ENCODE peak calls at places on chromosome 1, in eight cellular contexts. One of them, this sample, is unnamed.

GRCh38 chr1:239912471-239912870 is 179.2 kb upstream of the FMN2 start:
- DNase-seq in caudate nucleus: no peak
- DNase-seq in HuH-7.5: peak; percentile 18
- DNase-seq in A549: no peak
- DNase-seq in MCF 10A: peak; percentile 93
- DNase-seq in cardiac septum: no peak
- DNase-seq in activated CD8-positive, alpha-beta memory T cell treated with anti-CD3 and anti-CD28 coated beads, Interleukin-2, amount 50 U/mL, for 48 hours: no peak
- DNase-seq in kidney tubule cell: peak; percentile 23
- DNase-seq in this sample: no peak

GRCh38 chr1:183178490-183178889 is 7.6 kb upstream of the LAMC2 start:
- DNase-seq in caudate nucleus: no peak
- DNase-seq in HuH-7.5: no peak
- DNase-seq in A549: no peak
- DNase-seq in MCF 10A: no peak
- DNase-seq in cardiac septum: no peak
- DNase-seq in activated CD8-positive, alpha-beta memory T cell treated with anti-CD3 and anti-CD28 coated beads, Interleukin-2, amount 50 U/mL, for 48 hours: no peak
- DNase-seq in kidney tubule cell: no peak
- DNase-seq in this sample: no peak

GRCh38 chr1:9659328-9659727 is 7.8 kb downstream of the PIK3CD start:
- DNase-seq in caudate nucleus: no peak
- DNase-seq in HuH-7.5: no peak
- DNase-seq in A549: no peak
- DNase-seq in MCF 10A: peak; percentile 80
- DNase-seq in cardiac septum: no peak
- DNase-seq in activated CD8-positive, alpha-beta memory T cell treated with anti-CD3 and anti-CD28 coated beads, Interleukin-2, amount 50 U/mL, for 48 hours: no peak
- DNase-seq in kidney tubule cell: peak; percentile 3
- DNase-seq in this sample: no peak

GRCh38 chr1:84078108-84078823 is 65.8 kb upstream of the PRKACB start:
- DNase-seq in caudate nucleus: peak; percentile 20
- DNase-seq in HuH-7.5: peak; percentile 12
- DNase-seq in A549: no peak
- DNase-seq in MCF 10A: peak; percentile 38
- DNase-seq in cardiac septum: no peak
- DNase-seq in activated CD8-positive, alpha-beta memory T cell treated with anti-CD3 and anti-CD28 coated beads, Interleukin-2, amount 50 U/mL, for 48 hours: peak; percentile 60
- DNase-seq in kidney tubule cell: peak; percentile 43
- DNase-seq in this sample: peak; percentile 8

GRCh38 chr1:145845144-145845513 is 301 bp upstream of the NUDT17 start:
- DNase-seq in caudate nucleus: no peak
- DNase-seq in HuH-7.5: no peak
- DNase-seq in A549: no peak
- DNase-seq in MCF 10A: no peak
- DNase-seq in cardiac septum: no peak
- DNase-seq in activated CD8-positive, alpha-beta memory T cell treated with anti-CD3 and anti-CD28 coated beads, Interleukin-2, amount 50 U/mL, for 48 hours: no peak
- DNase-seq in kidney tubule cell: no peak
- DNase-seq in this sample: no peak

GRCh38 chr1:183365676-183366075 is 52.5 kb downstream of the NMNAT2 start:
- DNase-seq in caudate nucleus: no peak
- DNase-seq in HuH-7.5: no peak
- DNase-seq in A549: no peak
- DNase-seq in MCF 10A: no peak
- DNase-seq in cardiac septum: no peak
- DNase-seq in activated CD8-positive, alpha-beta memory T cell treated with anti-CD3 and anti-CD28 coated beads, Interleukin-2, amount 50 U/mL, for 48 hours: no peak
- DNase-seq in kidney tubule cell: peak; percentile 4
- DNase-seq in this sample: no peak

GRCh38 chr1:102593276-102593675 is 515.0 kb downstream of the COL11A1 start:
- DNase-seq in caudate nucleus: no peak
- DNase-seq in HuH-7.5: no peak
- DNase-seq in A549: no peak
- DNase-seq in MCF 10A: no peak
- DNase-seq in cardiac septum: no peak
- DNase-seq in activated CD8-positive, alpha-beta memory T cell treated with anti-CD3 and anti-CD28 coated beads, Interleukin-2, amount 50 U/mL, for 48 hours: no peak
- DNase-seq in kidney tubule cell: peak; percentile 43
- DNase-seq in this sample: no peak

GRCh38 chr1:3652538-3653285 is 396 bp downstream of the TP73 start:
- DNase-seq in caudate nucleus: no peak
- DNase-seq in HuH-7.5: peak; percentile 60
- DNase-seq in A549: no peak
- DNase-seq in MCF 10A: no peak
- DNase-seq in cardiac septum: no peak
- DNase-seq in activated CD8-positive, alpha-beta memory T cell treated with anti-CD3 and anti-CD28 coated beads, Interleukin-2, amount 50 U/mL, for 48 hours: no peak
- DNase-seq in kidney tubule cell: no peak
- DNase-seq in this sample: no peak

GRCh38 chr1:159185121-159185520 is 13.7 kb downstream of the CADM3 start:
- DNase-seq in caudate nucleus: no peak
- DNase-seq in HuH-7.5: no peak
- DNase-seq in A549: no peak
- DNase-seq in MCF 10A: peak; percentile 56
- DNase-seq in cardiac septum: no peak
- DNase-seq in activated CD8-positive, alpha-beta memory T cell treated with anti-CD3 and anti-CD28 coated beads, Interleukin-2, amount 50 U/mL, for 48 hours: no peak
- DNase-seq in kidney tubule cell: no peak
- DNase-seq in this sample: no peak

GRCh38 chr1:204924013-204924759 is 53.5 kb downstream of the NFASC start:
- DNase-seq in caudate nucleus: no peak
- DNase-seq in HuH-7.5: peak; percentile 51
- DNase-seq in A549: no peak
- DNase-seq in MCF 10A: no peak
- DNase-seq in cardiac septum: no peak
- DNase-seq in activated CD8-positive, alpha-beta memory T cell treated with anti-CD3 and anti-CD28 coated beads, Interleukin-2, amount 50 U/mL, for 48 hours: no peak
- DNase-seq in kidney tubule cell: peak; percentile 73
- DNase-seq in this sample: no peak

GRCh38 chr1:68819190-68819829 is 322.4 kb upstream of the DEPDC1 start:
- DNase-seq in caudate nucleus: no peak
- DNase-seq in HuH-7.5: peak; percentile 41
- DNase-seq in A549: peak; percentile 2
- DNase-seq in MCF 10A: peak; percentile 35
- DNase-seq in cardiac septum: no peak
- DNase-seq in activated CD8-positive, alpha-beta memory T cell treated with anti-CD3 and anti-CD28 coated beads, Interleukin-2, amount 50 U/mL, for 48 hours: no peak
- DNase-seq in kidney tubule cell: peak; percentile 30
- DNase-seq in this sample: peak; percentile 60

GRCh38 chr1:201463071-201463552 is 5.9 kb downstream of the PHLDA3 start:
- DNase-seq in caudate nucleus: no peak
- DNase-seq in HuH-7.5: no peak
- DNase-seq in A549: no peak
- DNase-seq in MCF 10A: peak; percentile 74
- DNase-seq in cardiac septum: no peak
- DNase-seq in activated CD8-positive, alpha-beta memory T cell treated with anti-CD3 and anti-CD28 coated beads, Interleukin-2, amount 50 U/mL, for 48 hours: no peak
- DNase-seq in kidney tubule cell: peak; percentile 38
- DNase-seq in this sample: no peak

GRCh38 chr1:219441884-219442283 is 171.0 kb downstream of the ZC3H11B start:
- DNase-seq in caudate nucleus: no peak
- DNase-seq in HuH-7.5: no peak
- DNase-seq in A549: no peak
- DNase-seq in MCF 10A: no peak
- DNase-seq in cardiac septum: no peak
- DNase-seq in activated CD8-positive, alpha-beta memory T cell treated with anti-CD3 and anti-CD28 coated beads, Interleukin-2, amount 50 U/mL, for 48 hours: no peak
- DNase-seq in kidney tubule cell: peak; percentile 47
- DNase-seq in this sample: no peak

GRCh38 chr1:160954158-160955104 is at the start of gene ITLN2:
- DNase-seq in caudate nucleus: no peak
- DNase-seq in HuH-7.5: peak; percentile 66
- DNase-seq in A549: peak; percentile 73
- DNase-seq in MCF 10A: peak; percentile 78
- DNase-seq in cardiac septum: no peak
- DNase-seq in activated CD8-positive, alpha-beta memory T cell treated with anti-CD3 and anti-CD28 coated beads, Interleukin-2, amount 50 U/mL, for 48 hours: peak; percentile 64
- DNase-seq in kidney tubule cell: peak; percentile 66
- DNase-seq in this sample: peak; percentile 18

This sample was measured in DMS153.